ENCODE peak calls at places on chromosomes 16 and 17, in seven cellular contexts. E, F, R, B, C, Q and X are unnamed samples.

GRCh38 chr17:78532311-78532710 is 44.9 kb downstream of the DNAH17 start:
- DNase-seq in E (no peak), F (no peak), R (no peak), B (no peak), C (no peak), Q (no peak), X (no peak)

GRCh38 chr16:12613131-12613991 is 190.3 kb downstream of the CPPED1 start:
- DNase-seq in E (peak), F (no peak), R (peak), B (no peak), C (no peak), Q (no peak), X (peak)

GRCh38 chr17:67629963-67630320 is 87.8 kb upstream of the NOL11 start:
- DNase-seq in E (peak), F (no peak), R (no peak), B (peak), C (peak), Q (peak), X (peak)

GRCh38 chr16:82542714-82543113 is 84.1 kb upstream of the CDH13 start:
- DNase-seq in E (no peak), F (no peak), R (no peak), B (no peak), C (no peak), Q (no peak), X (no peak)

GRCh38 chr16:75402821-75403475 is 30.4 kb downstream of the CFDP1 start:
- DNase-seq in E (peak), F (no peak), R (peak), B (peak), C (no peak), Q (peak), X (peak)

GRCh38 chr17:72270530-72270929 is 149.7 kb downstream of the SOX9 start:
- DNase-seq in E (no peak), F (peak), R (no peak), B (peak), C (peak), Q (no peak), X (peak)

GRCh38 chr17:55540414-55541091 is 29.3 kb upstream of the SMIM36 start:
- DNase-seq in E (peak), F (no peak), R (no peak), B (peak), C (no peak), Q (peak), X (peak)

GRCh38 chr17:33435716-33436301 is 142.7 kb upstream of the ASIC2 start:
- DNase-seq in E (no peak), F (no peak), R (no peak), B (peak), C (no peak), Q (peak), X (peak)

GRCh38 chr17:79837888-79838540 is 1.2 kb downstream of the CBX4 start:
- DNase-seq in E (no peak), F (peak), R (peak), B (no peak), C (no peak), Q (no peak), X (peak)

GRCh38 chr16:57562066-57562465 is 19.6 kb downstream of the ADGRG5 start:
- DNase-seq in E (no peak), F (no peak), R (no peak), B (no peak), C (no peak), Q (peak), X (no peak)

GRCh38 chr17:79794659-79795511 is 2.0 kb downstream of the CBX8 start:
- DNase-seq in E (no peak), F (no peak), R (no peak), B (no peak), C (no peak), Q (no peak), X (no peak)

GRCh38 chr16:28935924-28936783 is 4.4 kb downstream of the CD19 start:
- DNase-seq in E (peak), F (peak), R (peak), B (peak), C (no peak), Q (peak), X (peak)

GRCh38 chr16:22614271-22614947 is 103.7 kb downstream of the NPIPB5 start:
- DNase-seq in E (no peak), F (no peak), R (no peak), B (no peak), C (no peak), Q (no peak), X (peak)

GRCh38 chr16:68508013-68508412 is 31.1 kb upstream of the ZFP90 start:
- DNase-seq in E (no peak), F (no peak), R (no peak), B (no peak), C (no peak), Q (no peak), X (no peak)

GRCh38 chr16:4313563-4314531 is 2.0 kb upstream of the GLIS2 start:
- DNase-seq in E (no peak), F (peak), R (no peak), B (peak), C (no peak), Q (peak), X (no peak)

GRCh38 chr17:8707591-8708453 is 36.8 kb downstream of the CCDC42 start:
- DNase-seq in E (no peak), F (no peak), R (no peak), B (no peak), C (no peak), Q (no peak), X (no peak)

GRCh38 chr17:57595942-57596695 is 149.0 kb downstream of the CCDC182 start:
- DNase-seq in E (peak), F (no peak), R (no peak), B (no peak), C (no peak), Q (no peak), X (no peak)

GRCh38 chr16:19809121-19809635 is 75.5 kb downstream of the GPRC5B start:
- DNase-seq in E (no peak), F (peak), R (no peak), B (no peak), C (no peak), Q (no peak), X (peak)

GRCh38 chr16:81220369-81220768 is 18.1 kb upstream of the BCO1 start:
- DNase-seq in E (no peak), F (no peak), R (no peak), B (no peak), C (no peak), Q (no peak), X (no peak)

GRCh38 chr16:49855280-49855821 is 561 bp downstream of the ZNF423 start:
- DNase-seq in E (peak), F (peak), R (peak), B (peak), C (no peak), Q (peak), X (peak)

GRCh38 chr16:62370445-62370844 is 334.2 kb upstream of the CDH8 start:
- DNase-seq in E (no peak), F (no peak), R (no peak), B (no peak), C (no peak), Q (no peak), X (no peak)

GRCh38 chr17:42027961-42028790 is 8.3 kb downstream of the NKIRAS2 start:
- DNase-seq in E (no peak), F (no peak), R (no peak), B (no peak), C (no peak), Q (no peak), X (no peak)

GRCh38 chr17:17391575-17392370 is 85.0 kb upstream of the MED9 start:
- DNase-seq in E (no peak), F (no peak), R (peak), B (no peak), C (no peak), Q (no peak), X (no peak)

GRCh38 chr17:71625330-71625729 is 495.5 kb upstream of the SOX9 start:
- DNase-seq in E (no peak), F (no peak), R (no peak), B (no peak), C (no peak), Q (no peak), X (no peak)

GRCh38 chr16:69378036-69378435 is 7.8 kb downstream of the TERF2 start:
- DNase-seq in E (no peak), F (no peak), R (no peak), B (no peak), C (no peak), Q (no peak), X (no peak)

GRCh38 chr16:57941016-57941656 is 29.8 kb downstream of the CNGB1 start:
- DNase-seq in E (peak), F (peak), R (no peak), B (peak), C (no peak), Q (no peak), X (peak)

GRCh38 chr16:51816929-51817328 is 665.9 kb upstream of the SALL1 start:
- DNase-seq in E (no peak), F (no peak), R (no peak), B (peak), C (no peak), Q (peak), X (peak)